ENCODE peak calls at places on chromosome 6, in seven cellular contexts. One of them, this sample, is unnamed. For H3K9me3, the result is how much of the 10 kb centered on the place peaks cover.

GRCh38 chr6:111522393-111523020 is 39.5 kb upstream of the REV3L start:
- DNase-seq in kidney: no peak
- DNase-seq in IMR-90: no peak
- DNase-seq in tibial artery: no peak
- DNase-seq in neural progenitor cell: no peak
- DNase-seq in PC-9: no peak
- DNase-seq in CD8-positive, alpha-beta T cell: no peak
- DNase-seq in this sample: no peak

GRCh38 chr6:41706876-41707564 is 28.4 kb downstream of the TFEB start:
- DNase-seq in kidney: peak
- DNase-seq in PC-9: no peak
- DNase-seq in tibial artery: peak
- DNase-seq in neural progenitor cell: no peak
- DNase-seq in CD8-positive, alpha-beta T cell: no peak
- DNase-seq in IMR-90: peak
- DNase-seq in this sample: no peak

GRCh38 chr6:35665573-35665972 is 23.1 kb downstream of the FKBP5 start:
- DNase-seq in CD8-positive, alpha-beta T cell: no peak
- DNase-seq in PC-9: no peak
- DNase-seq in tibial artery: no peak
- DNase-seq in kidney: no peak
- DNase-seq in neural progenitor cell: no peak
- DNase-seq in IMR-90: no peak
- DNase-seq in this sample: no peak

GRCh38 chr6:107264357-107264831 is 149.1 kb upstream of the BEND3 start:
- DNase-seq in neural progenitor cell: no peak
- DNase-seq in PC-9: peak
- DNase-seq in tibial artery: no peak
- DNase-seq in kidney: no peak
- DNase-seq in IMR-90: peak
- DNase-seq in CD8-positive, alpha-beta T cell: no peak
- DNase-seq in this sample: no peak

GRCh38 chr6:223136-223535 is 69.2 kb upstream of the DUSP22 start:
- DNase-seq in CD8-positive, alpha-beta T cell: no peak
- DNase-seq in tibial artery: no peak
- DNase-seq in IMR-90: no peak
- DNase-seq in kidney: no peak
- DNase-seq in neural progenitor cell: no peak
- DNase-seq in PC-9: no peak
- DNase-seq in this sample: no peak

GRCh38 chr6:19032486-19033295 is 645.5 kb downstream of the RNF144B start:
- DNase-seq in PC-9: no peak
- DNase-seq in kidney: no peak
- DNase-seq in CD8-positive, alpha-beta T cell: no peak
- DNase-seq in tibial artery: no peak
- DNase-seq in neural progenitor cell: no peak
- DNase-seq in IMR-90: no peak
- DNase-seq in this sample: no peak

GRCh38 chr6:88945596-88945995 is 17.8 kb downstream of the RNGTT start:
- DNase-seq in neural progenitor cell: no peak
- DNase-seq in CD8-positive, alpha-beta T cell: no peak
- DNase-seq in PC-9: no peak
- DNase-seq in IMR-90: no peak
- DNase-seq in kidney: no peak
- DNase-seq in tibial artery: no peak
- DNase-seq in this sample: no peak

GRCh38 chr6:43292763-43293318 is 5.2 kb upstream of the SLC22A7 start:
- DNase-seq in PC-9: no peak
- DNase-seq in tibial artery: no peak
- DNase-seq in CD8-positive, alpha-beta T cell: no peak
- DNase-seq in neural progenitor cell: no peak
- DNase-seq in kidney: peak
- DNase-seq in IMR-90: no peak
- DNase-seq in this sample: no peak

GRCh38 chr6:41271901-41272395 is 14.5 kb downstream of the TREM1 start:
- DNase-seq in tibial artery: peak
- DNase-seq in kidney: peak
- DNase-seq in IMR-90: no peak
- DNase-seq in CD8-positive, alpha-beta T cell: no peak
- DNase-seq in PC-9: no peak
- DNase-seq in neural progenitor cell: no peak
- DNase-seq in this sample: no peak

GRCh38 chr6:2127484-2127911 is 117.9 kb downstream of the GMDS start:
- DNase-seq in PC-9: no peak
- DNase-seq in neural progenitor cell: no peak
- DNase-seq in tibial artery: peak
- DNase-seq in CD8-positive, alpha-beta T cell: peak
- DNase-seq in IMR-90: no peak
- DNase-seq in kidney: peak
- DNase-seq in this sample: no peak

GRCh38 chr6:116279232-116280160 is at the start of gene TSPYL1:
- DNase-seq in tibial artery: peak
- DNase-seq in neural progenitor cell: peak
- DNase-seq in kidney: peak
- DNase-seq in PC-9: peak
- DNase-seq in IMR-90: peak
- DNase-seq in CD8-positive, alpha-beta T cell: peak
- DNase-seq in this sample: peak

GRCh38 chr6:129267028-129267427 is 384.1 kb downstream of the LAMA2 start:
- DNase-seq in PC-9: no peak
- DNase-seq in CD8-positive, alpha-beta T cell: no peak
- DNase-seq in neural progenitor cell: peak
- DNase-seq in IMR-90: no peak
- DNase-seq in kidney: no peak
- DNase-seq in tibial artery: no peak
- DNase-seq in this sample: no peak

GRCh38 chr6:148405893-148406292 is 63.3 kb downstream of the SASH1 start:
- DNase-seq in neural progenitor cell: no peak
- DNase-seq in kidney: no peak
- DNase-seq in IMR-90: no peak
- DNase-seq in CD8-positive, alpha-beta T cell: no peak
- DNase-seq in tibial artery: no peak
- DNase-seq in PC-9: peak
- DNase-seq in this sample: no peak

GRCh38 chr6:157800420-157801237 is 22.4 kb upstream of the SNX9 start:
- DNase-seq in CD8-positive, alpha-beta T cell: no peak
- DNase-seq in IMR-90: peak
- DNase-seq in tibial artery: no peak
- DNase-seq in neural progenitor cell: no peak
- DNase-seq in PC-9: no peak
- DNase-seq in kidney: no peak
- DNase-seq in this sample: no peak

GRCh38 chr6:105553174-105553573 is 150.3 kb upstream of the PREP start:
- DNase-seq in IMR-90: no peak
- DNase-seq in kidney: no peak
- DNase-seq in PC-9: peak
- DNase-seq in neural progenitor cell: no peak
- DNase-seq in CD8-positive, alpha-beta T cell: no peak
- DNase-seq in tibial artery: no peak
- DNase-seq in this sample: no peak

DNA sequence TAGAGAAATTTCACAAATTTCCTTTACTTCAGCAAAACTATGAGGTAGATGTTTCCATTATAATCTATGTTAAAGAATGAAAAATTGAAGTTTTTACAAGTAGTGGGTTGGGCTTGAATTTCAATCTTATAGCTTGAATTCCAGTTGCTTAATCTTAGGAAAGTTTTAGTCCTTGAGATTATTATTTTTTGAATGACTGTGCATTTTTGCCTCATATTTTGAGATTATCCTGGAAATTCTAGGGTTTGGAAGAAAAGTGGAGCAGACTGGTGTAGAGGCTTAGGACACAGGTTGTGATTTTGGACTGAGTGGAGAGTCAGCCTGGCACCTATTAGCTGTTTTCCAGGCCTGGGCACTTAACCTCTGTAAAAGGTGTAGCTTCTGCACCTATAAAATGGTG is 5.7 kb downstream of the MTCL3 start:
- DNase-seq in CD8-positive, alpha-beta T cell: no peak
- DNase-seq in PC-9: no peak
- DNase-seq in IMR-90: no peak
- DNase-seq in tibial artery: no peak
- DNase-seq in kidney: no peak
- DNase-seq in neural progenitor cell: no peak
- DNase-seq in this sample: no peak
- H3K9me3 ChIP-seq in CD8-positive, alpha-beta T cell: under half
- H3K9me3 ChIP-seq in PC-9: under half
- H3K9me3 ChIP-seq in IMR-90: under half
- H3K9me3 ChIP-seq in tibial artery: under half
- H3K9me3 ChIP-seq in kidney: under half
- H3K9me3 ChIP-seq in neural progenitor cell: under half
- H3K9me3 ChIP-seq in this sample: under half

GRCh38 chr6:12898603-12899002 is 182.0 kb downstream of the PHACTR1 start:
- DNase-seq in neural progenitor cell: no peak
- DNase-seq in kidney: no peak
- DNase-seq in CD8-positive, alpha-beta T cell: no peak
- DNase-seq in tibial artery: no peak
- DNase-seq in IMR-90: no peak
- DNase-seq in PC-9: no peak
- DNase-seq in this sample: no peak
- H3K9me3 ChIP-seq in neural progenitor cell: under half
- H3K9me3 ChIP-seq in kidney: under half
- H3K9me3 ChIP-seq in CD8-positive, alpha-beta T cell: under half
- H3K9me3 ChIP-seq in tibial artery: under half
- H3K9me3 ChIP-seq in IMR-90: under half
- H3K9me3 ChIP-seq in PC-9: under half
- H3K9me3 ChIP-seq in this sample: under half

DNA sequence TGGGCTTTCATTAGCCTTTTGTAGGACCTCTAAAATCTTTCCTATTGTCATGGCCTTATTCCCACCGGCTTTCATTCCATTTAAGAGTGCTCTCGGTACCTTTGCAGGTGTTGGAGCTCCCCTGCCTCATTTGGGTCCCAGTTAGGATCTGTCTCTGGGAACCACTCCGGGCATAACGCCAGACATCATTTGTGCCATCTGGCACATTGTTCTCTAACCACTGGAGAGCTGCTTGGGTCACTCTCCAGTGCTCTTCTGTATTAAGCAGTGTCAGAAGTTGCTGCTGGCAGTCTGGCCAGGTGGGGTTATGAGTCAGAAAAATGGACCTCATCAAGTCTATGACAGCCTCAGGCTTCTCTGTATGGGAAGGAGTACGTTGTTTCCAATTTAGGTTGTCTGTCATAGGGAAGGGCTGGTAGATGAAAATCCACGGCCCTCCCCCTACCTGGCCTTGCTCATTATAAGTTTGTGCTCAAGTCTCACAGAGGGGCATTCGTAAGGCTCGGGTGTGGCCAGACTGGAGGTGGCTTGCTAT is 62.9 kb upstream of the MOCS1 start:
- DNase-seq in kidney: no peak
- DNase-seq in IMR-90: no peak
- DNase-seq in PC-9: no peak
- DNase-seq in CD8-positive, alpha-beta T cell: no peak
- DNase-seq in tibial artery: no peak
- DNase-seq in neural progenitor cell: no peak
- DNase-seq in this sample: no peak
- H3K9me3 ChIP-seq in kidney: under half
- H3K9me3 ChIP-seq in IMR-90: under half
- H3K9me3 ChIP-seq in PC-9: under half
- H3K9me3 ChIP-seq in CD8-positive, alpha-beta T cell: under half
- H3K9me3 ChIP-seq in tibial artery: under half
- H3K9me3 ChIP-seq in neural progenitor cell: under half
- H3K9me3 ChIP-seq in this sample: under half

DNA sequence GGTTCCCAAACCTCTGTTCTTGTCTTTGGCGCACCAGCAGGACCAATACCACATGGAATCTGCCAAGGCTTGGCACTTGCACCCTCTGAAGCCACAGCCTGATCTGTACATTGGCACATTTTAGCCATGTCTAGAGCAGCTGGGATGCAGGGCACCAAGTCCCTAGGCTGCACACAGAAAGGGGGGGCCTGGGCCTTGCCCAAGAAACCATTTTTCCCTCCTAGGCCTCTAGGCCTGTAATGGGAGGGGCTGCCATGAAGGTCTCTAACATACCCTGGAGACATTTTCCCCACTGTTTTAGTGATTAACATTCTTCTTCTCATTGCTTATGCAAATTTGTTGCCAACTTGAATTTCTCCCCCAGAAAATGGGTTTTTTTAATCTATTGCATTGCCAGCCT is 5.4 kb upstream of the FAM120B start:
- DNase-seq in kidney: no peak
- DNase-seq in IMR-90: no peak
- DNase-seq in PC-9: no peak
- DNase-seq in neural progenitor cell: no peak
- DNase-seq in CD8-positive, alpha-beta T cell: no peak
- DNase-seq in tibial artery: no peak
- DNase-seq in this sample: no peak
- H3K9me3 ChIP-seq in kidney: under half
- H3K9me3 ChIP-seq in IMR-90: under half
- H3K9me3 ChIP-seq in PC-9: under half
- H3K9me3 ChIP-seq in neural progenitor cell: under half
- H3K9me3 ChIP-seq in CD8-positive, alpha-beta T cell: under half
- H3K9me3 ChIP-seq in tibial artery: under half
- H3K9me3 ChIP-seq in this sample: under half

DNA sequence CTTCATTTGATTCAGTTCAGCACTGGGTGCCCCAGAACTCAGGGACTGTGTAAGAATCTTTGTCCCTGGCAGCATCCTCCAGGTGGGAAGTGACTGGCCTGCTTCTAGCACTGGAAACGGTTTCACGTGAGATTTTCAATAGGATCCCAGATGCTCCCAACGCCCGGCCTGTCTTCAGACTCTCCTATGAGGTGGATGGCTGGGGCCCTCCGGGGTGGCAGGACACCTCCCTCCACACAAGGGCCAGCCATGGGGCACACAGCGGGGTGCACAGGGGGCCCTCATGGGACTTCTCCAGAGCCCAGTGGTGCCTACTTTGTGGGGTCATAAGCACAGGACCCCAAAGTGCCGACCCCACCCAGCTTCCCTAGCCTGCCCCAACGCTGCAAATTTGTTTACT is 72.8 kb downstream of the SMOC2 start:
- DNase-seq in tibial artery: no peak
- DNase-seq in PC-9: no peak
- DNase-seq in IMR-90: no peak
- DNase-seq in CD8-positive, alpha-beta T cell: no peak
- DNase-seq in neural progenitor cell: no peak
- DNase-seq in kidney: no peak
- DNase-seq in this sample: no peak
- H3K9me3 ChIP-seq in tibial artery: under half
- H3K9me3 ChIP-seq in PC-9: under half
- H3K9me3 ChIP-seq in IMR-90: under half
- H3K9me3 ChIP-seq in CD8-positive, alpha-beta T cell: under half
- H3K9me3 ChIP-seq in neural progenitor cell: under half
- H3K9me3 ChIP-seq in kidney: under half
- H3K9me3 ChIP-seq in this sample: under half

This sample was measured in T-helper 17 cell.